ENCODE peak calls at places on chromosomes 6 and 20, in eight cellular contexts. O is effector memory CD4-positive, alpha-beta T cell; U is RWPE1; P is naive thymus-derived CD4-positive, alpha-beta T cell; V is coronary artery; W is brain microvascular endothelial cell; X is heart left ventricle; C is right cardiac atrium. S is an unnamed sample.

GRCh38 chr6:157967486-157967885 is 14.2 kb upstream of the SYNJ2 start:
- DNase-seq in O (no peak), V (no peak), W (no peak), P (no peak), C (no peak), X (no peak), U (no peak), S (no peak)

GRCh38 chr6:138086573-138087196 is 20.5 kb downstream of the PERP start:
- DNase-seq in O (no peak), P (no peak), C (no peak), U (peak; percentile 86), W (peak; percentile 51), V (no peak), X (no peak), S (peak; percentile 87)

GRCh38 chr6:53441761-53442160 is 93.0 kb upstream of the ELOVL5 start:
- DNase-seq in W (peak; percentile 30), X (no peak), V (no peak), P (no peak), O (no peak), U (no peak), C (no peak), S (no peak)

GRCh38 chr6:17585766-17586502 is 14.2 kb upstream of the FAM8A1 start:
- DNase-seq in V (no peak), O (no peak), X (no peak), C (no peak), W (no peak), U (peak; percentile 26), P (no peak), S (no peak)

GRCh38 chr6:47701374-47701773 is 3.0 kb downstream of the ADGRF4 start:
- DNase-seq in O (no peak), X (no peak), W (no peak), U (peak; percentile 77), C (no peak), P (no peak), V (no peak), S (peak; percentile 76)

GRCh38 chr20:49385471-49385870 is 97.0 kb downstream of the KCNB1 start:
- DNase-seq in C (no peak), W (peak; percentile 33), V (no peak), O (no peak), X (no peak), U (peak; percentile 61), P (no peak), S (no peak)

GRCh38 chr6:37048851-37049734 is 43.6 kb downstream of the FGD2 start:
- DNase-seq in W (peak; percentile 87), O (peak; percentile 72), V (no peak), C (peak; percentile 57), U (peak; percentile 87), X (no peak), P (peak; percentile 53), S (peak; percentile 73)

GRCh38 chr6:96014846-96015245 is 928 bp upstream of the FUT9 start:
- DNase-seq in U (no peak), X (no peak), P (no peak), O (no peak), W (no peak), V (no peak), C (no peak), S (no peak)

GRCh38 chr20:47985092-47985850 is 200.0 kb upstream of the SULF2 start:
- DNase-seq in O (no peak), X (no peak), W (no peak), U (peak; percentile 80), P (no peak), C (no peak), V (no peak), S (no peak)

GRCh38 chr20:49052334-49052733 is 6.2 kb downstream of the CSE1L start:
- DNase-seq in V (no peak), P (no peak), C (no peak), W (peak; percentile 10), U (no peak), X (no peak), O (no peak), S (no peak)

GRCh38 chr6:31723245-31723979 is at the start of gene MPIG6B:
- DNase-seq in O (no peak), X (no peak), V (no peak), U (no peak), W (no peak), P (no peak), C (peak; percentile 31), S (no peak)

GRCh38 chr6:7391244-7391643 is 1.6 kb downstream of the RIOK1 start:
- DNase-seq in C (no peak), P (no peak), O (no peak), X (no peak), V (no peak), U (no peak), W (no peak), S (no peak)

GRCh38 chr6:84417261-84417660 is 189.8 kb upstream of the CEP162 start:
- DNase-seq in P (no peak), U (no peak), O (no peak), V (no peak), C (no peak), W (peak; percentile 8), X (no peak), S (no peak)

GRCh38 chr6:35703554-35703953 is 14.8 kb upstream of the FKBP5 start:
- DNase-seq in U (no peak), P (no peak), V (no peak), W (no peak), X (no peak), C (no peak), O (no peak), S (no peak)

GRCh38 chr6:27177454-27178000 is 70.0 kb upstream of the PRSS16 start:
- DNase-seq in V (peak; percentile 91), P (peak; percentile 66), W (peak; percentile 86), O (no peak), U (peak; percentile 88), X (peak; percentile 67), C (peak; percentile 88), S (no peak)

GRCh38 chr6:32110632-32111031 is 1.5 kb upstream of the TNXB start:
- DNase-seq in V (no peak), X (peak; percentile 61), U (no peak), C (no peak), W (no peak), P (no peak), O (no peak), S (no peak)

GRCh38 chr6:96787846-96788580 is 49.3 kb downstream of the GPR63 start:
- DNase-seq in P (no peak), O (no peak), C (no peak), X (no peak), U (no peak), W (no peak), V (no peak), S (no peak)

DNA sequence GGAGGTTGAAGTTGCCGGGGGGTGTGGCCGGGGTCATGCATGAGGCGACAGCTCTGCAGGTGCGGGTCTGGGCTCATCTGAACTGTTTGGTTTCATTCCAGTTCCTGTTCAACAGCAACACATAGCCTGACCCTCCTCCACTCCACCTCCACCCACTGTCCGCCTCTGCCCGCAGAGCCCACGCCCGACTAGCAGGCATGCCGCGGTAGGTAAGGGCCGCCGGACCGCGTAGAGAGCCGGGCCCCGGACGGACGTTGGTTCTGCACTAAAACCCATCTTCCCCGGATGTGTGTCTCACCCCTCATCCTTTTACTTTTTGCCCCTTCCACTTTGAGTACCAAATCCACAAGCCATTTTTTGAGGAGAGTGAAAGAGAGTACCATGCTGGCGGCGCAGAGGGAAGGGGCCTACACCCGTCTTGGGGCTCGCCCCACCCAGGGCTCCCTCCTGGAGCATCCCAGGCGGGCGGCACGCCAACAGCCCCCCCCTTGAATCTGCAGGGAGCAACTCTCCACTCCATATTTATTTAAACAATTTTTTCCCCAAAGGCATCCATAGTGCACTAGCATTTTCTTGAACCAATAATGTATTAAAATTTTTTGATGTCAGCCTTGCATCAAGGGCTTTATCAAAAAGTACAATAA is 72.5 kb downstream of the PTPN1 start:
- DNase-seq in V (no peak), C (no peak), W (no peak), U (no peak), O (no peak), X (no peak), P (no peak), S (no peak)
- H3K27ac ChIP-seq in V (no peak overlapping the region), C (no peak overlapping the region), W (no peak overlapping the region), U (peak overlapping the region; percentile 48), O (no peak overlapping the region), X (no peak overlapping the region), P (no peak overlapping the region), S (no peak overlapping the region)

DNA sequence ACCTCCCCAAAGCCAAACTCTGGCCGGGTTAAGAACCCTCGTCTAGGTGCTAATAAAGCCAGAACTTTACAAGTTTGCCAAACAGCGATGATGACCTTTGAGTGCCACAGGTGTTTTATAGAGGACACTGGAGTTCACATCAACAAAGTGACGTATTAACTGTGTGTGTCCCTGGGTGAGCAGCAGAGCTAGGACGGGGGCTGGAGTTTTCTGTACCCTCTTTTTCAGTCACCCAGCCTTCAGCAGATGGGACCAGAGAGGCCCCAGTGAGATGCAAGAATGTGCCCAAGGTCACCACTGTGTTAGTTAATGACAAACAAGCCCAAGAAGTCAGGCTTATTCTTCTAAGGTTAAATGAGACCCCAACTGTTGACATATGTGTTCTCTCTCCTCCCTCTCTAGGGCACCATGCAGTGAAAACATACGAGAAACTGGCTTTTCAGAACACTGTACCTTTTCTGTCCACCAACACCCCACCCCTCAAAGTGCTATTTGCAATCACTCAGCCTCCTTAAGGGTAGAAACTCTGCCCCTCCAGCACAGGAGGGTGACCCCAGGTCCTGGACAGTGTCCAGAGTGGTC is 5.3 kb downstream of the SDC4 start:
- DNase-seq in C (no peak), P (no peak), V (no peak), X (no peak), U (no peak), O (no peak), W (no peak), S (no peak)
- H3K27ac ChIP-seq in C (peak overlapping the region; percentile 98), P (no peak overlapping the region), V (peak overlapping the region; percentile 98), X (peak overlapping the region; percentile 97), U (peak overlapping the region; percentile 97), O (no peak overlapping the region), W (peak overlapping the region; percentile 61), S (peak overlapping the region; percentile 97)

DNA sequence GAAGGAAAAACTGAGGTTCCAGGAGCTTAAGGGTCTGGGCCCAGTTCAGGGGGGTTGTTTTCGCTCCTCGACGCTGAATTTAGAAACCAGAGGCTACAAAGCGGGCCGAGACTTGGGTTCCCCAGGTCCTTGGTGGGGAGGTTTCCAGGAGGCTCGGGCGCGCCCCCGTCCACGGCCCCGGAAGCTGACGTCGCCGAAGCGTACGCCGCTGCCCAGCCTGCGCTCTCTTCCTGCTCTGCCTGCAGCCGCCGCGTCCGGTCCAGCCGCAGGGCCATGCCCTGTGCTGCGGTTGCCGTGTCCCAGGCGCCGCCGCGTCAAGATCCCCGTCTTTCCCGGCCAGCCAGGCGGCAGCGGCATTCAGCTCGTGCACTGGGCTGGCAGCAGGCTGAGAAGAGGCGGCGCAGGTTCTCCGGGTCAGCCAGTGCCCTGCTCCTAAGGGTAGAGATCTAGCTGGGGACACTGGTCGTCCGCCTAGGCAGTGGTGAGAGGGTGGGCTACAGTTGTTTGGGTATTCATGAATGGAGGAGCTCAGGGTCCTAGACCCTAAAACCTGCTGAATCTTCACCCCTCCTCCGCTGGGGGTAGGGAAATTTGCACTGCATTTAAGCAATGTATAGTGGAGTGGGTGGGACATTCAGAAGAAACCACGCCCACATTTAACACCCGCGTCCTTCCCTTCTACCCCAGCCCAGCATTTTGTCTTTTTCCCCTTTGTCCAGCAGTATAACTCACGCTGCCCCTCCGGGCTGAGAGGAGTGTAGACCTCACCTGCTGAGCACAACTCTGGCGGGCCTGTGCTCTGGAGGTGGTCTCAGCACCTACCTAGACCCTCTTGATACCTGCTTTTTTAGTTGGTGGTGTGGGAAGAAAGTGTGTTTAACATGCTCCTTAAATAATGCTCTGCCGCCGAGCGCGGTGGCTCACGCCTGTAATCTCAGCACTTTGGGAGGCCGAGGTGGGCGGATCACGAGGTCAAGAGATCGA is 1.1 kb upstream of the TRIM26 start:
- DNase-seq in V (peak; percentile 92), U (peak; percentile 54), P (peak; percentile 77), X (peak; percentile 90), W (peak; percentile 52), C (peak; percentile 96), O (peak; percentile 61), S (no peak)
- H3K27ac ChIP-seq in V (peak overlapping the region; percentile 95), U (peak overlapping the region; percentile 92), P (peak overlapping the region; percentile 99), X (peak overlapping the region; percentile 97), W (peak overlapping the region; percentile 57), C (peak overlapping the region; percentile 87), O (peak overlapping the region; percentile 96), S (peak overlapping the region; percentile 88)

GRCh38 chr20:64269604-64270411 is 14.3 kb downstream of the PCMTD2 start:
- DNase-seq in P (no peak), C (no peak), O (no peak), X (no peak), V (no peak), W (no peak), U (no peak), S (no peak)
- H3K27ac ChIP-seq in P (no peak overlapping the region), C (no peak overlapping the region), O (no peak overlapping the region), X (no peak overlapping the region), V (no peak overlapping the region), W (no peak overlapping the region), U (no peak overlapping the region), S (no peak overlapping the region)